ENCODE peak calls at places on chromosomes 1 and 21, in nine cellular contexts. H is neural progenitor cell; D is endodermal cell; Y is CD8-positive, alpha-beta T cell; N is psoas muscle; F is astrocyte of the spinal cord; G is AG09309; Z is choroid plexus epithelial cell; U is transverse colon. S is an unnamed sample.

GRCh38 chr1:63368131-63368530 is 704 bp downstream of the ALG6 start:
- DNase-seq in F (no peak), N (no peak), H (no peak), Y (no peak), G (no peak), U (no peak), Z (peak; percentile 13), D (no peak), S (no peak)

GRCh38 chr1:14780271-14780670 is 181.8 kb downstream of the KAZN start:
- DNase-seq in Z (no peak), H (no peak), Y (no peak), G (peak; percentile 8), D (no peak), U (no peak), N (no peak), F (no peak), S (no peak)

GRCh38 chr1:28123461-28123961 is 35.1 kb upstream of the EYA3 start:
- DNase-seq in F (peak; percentile 76), N (no peak), Z (peak; percentile 91), G (no peak), Y (no peak), U (no peak), D (no peak), H (no peak), S (peak; percentile 90)

GRCh38 chr1:91672601-91673161 is 172.0 kb downstream of the CDC7 start:
- DNase-seq in Z (no peak), G (no peak), H (no peak), D (no peak), Y (no peak), F (no peak), U (no peak), N (no peak), S (no peak)

GRCh38 chr21:31531967-31532366 is 127.5 kb upstream of the SOD1 start:
- DNase-seq in G (no peak), F (no peak), N (no peak), U (no peak), Y (no peak), Z (no peak), H (no peak), D (no peak), S (no peak)

GRCh38 chr1:38953433-38953860 is 11.8 kb upstream of the RHBDL2 start:
- DNase-seq in N (no peak), Z (no peak), Y (no peak), F (no peak), D (peak; percentile 64), H (peak; percentile 16), G (no peak), U (no peak), S (no peak)

GRCh38 chr1:35935436-35935835 is 4.5 kb downstream of the AGO3 start:
- DNase-seq in U (no peak), D (no peak), F (peak; percentile 37), Y (no peak), G (no peak), N (no peak), H (no peak), Z (peak; percentile 56), S (peak; percentile 81)

GRCh38 chr1:221078260-221078965 is 199.2 kb downstream of the HLX start:
- DNase-seq in D (no peak), Z (no peak), F (peak; percentile 9), U (no peak), Y (no peak), H (no peak), N (no peak), G (no peak), S (peak; percentile 23)

GRCh38 chr1:93447481-93448291 is at the start of gene FNBP1L:
- DNase-seq in G (no peak), D (peak; percentile 97), Y (peak; percentile 69), N (peak; percentile 78), U (peak; percentile 84), H (peak; percentile 94), F (peak; percentile 68), Z (peak; percentile 65), S (peak; percentile 64)

GRCh38 chr1:21552715-21553114 is 43.5 kb downstream of the ALPL start:
- DNase-seq in N (no peak), F (peak; percentile 94), Y (no peak), D (no peak), U (no peak), Z (peak; percentile 97), G (peak; percentile 92), H (no peak), S (peak; percentile 90)

GRCh38 chr21:32929633-32930038 is 96.1 kb upstream of the OLIG2 start:
- DNase-seq in U (no peak), H (no peak), Z (no peak), Y (no peak), G (no peak), N (no peak), D (no peak), F (no peak), S (no peak)

GRCh38 chr1:54118704-54119103 is 34.1 kb downstream of the CDCP2 start:
- DNase-seq in D (no peak), Z (peak; percentile 60), G (no peak), F (peak; percentile 76), Y (no peak), N (no peak), U (no peak), H (no peak), S (peak; percentile 39)

GRCh38 chr1:186214816-186215215 is 160.2 kb downstream of the TPR start:
- DNase-seq in G (no peak), D (no peak), H (no peak), U (no peak), Y (no peak), F (no peak), Z (no peak), N (no peak), S (no peak)

GRCh38 chr1:6423321-6423999 is 1.1 kb upstream of the ESPN start:
- DNase-seq in D (peak; percentile 96), G (no peak), N (no peak), H (peak; percentile 78), Z (peak; percentile 44), U (peak; percentile 82), Y (peak; percentile 83), F (peak; percentile 64), S (peak; percentile 68)

GRCh38 chr21:41783476-41784150 is 16.8 kb upstream of the RIPK4 start:
- DNase-seq in G (peak; percentile 47), Y (no peak), D (no peak), U (peak; percentile 85), F (peak; percentile 69), N (no peak), H (no peak), Z (peak; percentile 51), S (no peak)

GRCh38 chr1:225842074-225842473 is 32.1 kb downstream of the EPHX1 start:
- DNase-seq in Z (no peak), G (no peak), F (no peak), U (no peak), Y (no peak), H (no peak), D (peak; percentile 76), N (no peak), S (no peak)
- H3K4me3 ChIP-seq in Z (no peak overlapping the region), G (no peak overlapping the region), F (no peak overlapping the region), U (no peak overlapping the region), Y (no peak overlapping the region), H (no peak overlapping the region), D (no peak overlapping the region), N (no peak overlapping the region), S (no peak overlapping the region)

DNA sequence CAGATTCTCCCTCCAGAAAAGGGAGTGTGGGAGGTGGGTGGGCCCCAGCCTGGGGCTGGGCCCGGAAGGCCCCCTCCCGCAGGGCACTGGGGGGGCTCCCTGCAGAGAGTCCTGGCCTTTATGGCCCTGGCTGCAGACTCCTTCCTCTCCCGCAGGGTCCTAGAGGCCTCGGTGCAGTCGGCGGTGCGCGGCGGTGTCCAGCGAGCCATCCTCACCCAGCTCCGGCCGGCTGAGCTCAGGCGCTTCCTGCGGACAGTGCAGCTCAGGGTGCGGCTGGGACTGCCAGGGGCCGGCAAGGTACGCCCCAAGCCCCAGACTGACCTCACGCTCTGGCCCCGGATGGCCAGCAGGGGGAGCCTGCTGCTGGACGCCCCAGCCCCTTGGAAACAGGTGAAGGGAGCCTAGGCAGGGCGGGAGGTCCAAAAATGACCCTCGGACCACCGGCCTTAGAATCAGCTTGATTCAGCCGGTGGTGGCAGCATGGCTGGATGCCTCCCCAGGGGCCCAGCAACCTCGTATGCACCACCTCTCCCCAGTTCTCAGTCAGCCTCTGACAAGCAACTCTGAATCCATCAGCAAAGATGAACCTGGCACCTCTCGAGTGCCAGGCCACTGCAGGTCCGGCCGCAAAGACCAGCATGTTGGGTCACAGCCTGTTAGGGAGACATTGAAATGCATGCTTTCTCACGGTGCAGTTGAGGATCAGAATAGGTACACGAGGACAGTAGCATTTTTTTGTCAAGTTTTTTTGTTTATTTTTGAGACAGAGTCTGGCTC is 20.6 kb downstream of the MTHFR start:
- DNase-seq in Y (peak; percentile 68), H (peak; percentile 90), N (peak; percentile 88), U (peak; percentile 77), G (no peak), D (peak; percentile 95), Z (peak; percentile 63), F (peak; percentile 50), S (peak; percentile 60)
- TF ChIP-seq CTCF in Y (peak; percentile 78), H (peak; percentile 88), N (peak; percentile 82), U (peak; percentile 84), G (peak; percentile 86), D (peak; percentile 98), Z (peak; percentile 80), F (peak; percentile 93), S (peak; percentile 71)

GRCh38 chr1:11979818-11980675 is at the start of gene MFN2:
- DNase-seq in U (peak; percentile 98), Y (peak; percentile 94), Z (peak; percentile 98), G (peak; percentile 79), H (peak; percentile 100), N (peak; percentile 99), F (peak; percentile 98), D (peak; percentile 99), S (peak; percentile 98)

GRCh38 chr1:11977625-11978024 is 2.6 kb upstream of the MFN2 start:
- DNase-seq in H (no peak), G (peak; percentile 73), Y (no peak), N (no peak), F (no peak), Z (no peak), U (no peak), D (no peak), S (no peak)

GRCh38 chr1:11980676-11980972 is 380 bp downstream of the MFN2 start:
- DNase-seq in G (no peak), F (no peak), N (no peak), Y (no peak), U (no peak), D (no peak), Z (peak; percentile 9), H (no peak), S (no peak)

GRCh38 chr1:11978290-11978689 is 2.0 kb upstream of the MFN2 start:
- DNase-seq in Z (no peak), F (no peak), D (no peak), H (no peak), U (no peak), Y (no peak), N (no peak), G (no peak), S (no peak)

DNA sequence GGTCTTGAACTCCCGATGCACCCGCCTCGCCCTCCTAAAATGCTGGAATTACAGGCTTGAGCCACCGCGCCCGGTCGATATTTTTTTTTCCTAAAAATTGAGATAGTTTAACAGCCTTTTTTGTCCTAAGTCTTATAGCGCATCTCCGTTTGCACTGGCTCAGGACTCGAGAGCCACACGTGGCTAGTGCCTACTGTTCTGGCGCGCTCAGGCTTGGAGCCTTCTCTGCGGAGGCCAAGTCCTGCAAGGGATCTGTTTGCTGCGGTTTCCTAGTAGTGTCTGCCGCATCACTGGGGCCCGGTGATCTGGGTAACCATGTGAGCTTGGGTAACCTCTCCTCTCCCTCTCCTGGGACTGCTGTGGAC is 809 bp upstream of the MFN2 start:
- DNase-seq in D (no peak), F (no peak), U (no peak), G (no peak), H (peak; percentile 58), Y (no peak), Z (no peak), N (no peak), S (no peak)
- H3K4me3 ChIP-seq in D (peak overlapping the region; percentile 80), F (peak overlapping the region; percentile 97), U (peak overlapping the region; percentile 73), G (peak overlapping the region; percentile 97), H (peak overlapping the region; percentile 57), Y (peak overlapping the region; percentile 94), Z (peak overlapping the region; percentile 90), N (peak overlapping the region; percentile 88), S (peak overlapping the region; percentile 96)

GRCh38 chr1:117828206-117828605 is 101.2 kb downstream of the GDAP2 start:
- DNase-seq in Z (peak; percentile 82), D (no peak), G (peak; percentile 74), U (peak; percentile 21), N (peak; percentile 69), Y (no peak), H (no peak), F (peak; percentile 87), S (peak; percentile 85)
- TF ChIP-seq CTCF in Z (peak; percentile 14), D (peak; percentile 24), G (peak; percentile 3), U (no peak), N (no peak), Y (no peak), H (no peak), F (no peak), S (no peak)

S was measured in fibroblast of pulmonary artery.